ENCODE peak calls at places on chromosomes 7 and 10, in four cellular contexts. Q, P, A and W are unnamed samples.

GRCh38 chr10:120421250-120421649 is 35.8 kb upstream of the PLPP4 start:
- DNase-seq in Q (no peak), P (no peak), A (no peak), W (no peak)

GRCh38 chr7:117035463-117035862 is 82.2 kb downstream of the ST7 start:
- DNase-seq in Q (no peak), P (no peak), A (no peak), W (no peak)

GRCh38 chr7:14902589-14902963 is at the start of gene DGKB:
- DNase-seq in Q (no peak), P (peak), A (peak), W (no peak)

GRCh38 chr7:29488203-29488970 is 75.2 kb upstream of the PRR15 start:
- DNase-seq in Q (no peak), P (no peak), A (no peak), W (no peak)

GRCh38 chr10:3430501-3430900 is 257.9 kb upstream of the PITRM1 start:
- DNase-seq in Q (no peak), P (no peak), A (no peak), W (no peak)

GRCh38 chr7:150998341-150998740 is 7.5 kb downstream of the NOS3 start:
- DNase-seq in Q (no peak), P (no peak), A (no peak), W (no peak)

GRCh38 chr10:44994752-44995530 is 5.8 kb upstream of the ZNF22 start:
- DNase-seq in Q (no peak), P (no peak), A (no peak), W (no peak)

GRCh38 chr7:152704796-152705384 is 28.9 kb upstream of the XRCC2 start:
- DNase-seq in Q (no peak), P (no peak), A (no peak), W (no peak)

GRCh38 chr10:14571866-14572507 is 202.7 kb downstream of the FAM107B start:
- DNase-seq in Q (no peak), P (peak), A (no peak), W (no peak)

GRCh38 chr7:124269774-124270173 is 236.9 kb upstream of the TMEM229A start:
- DNase-seq in Q (no peak), P (no peak), A (no peak), W (no peak)